ENCODE peak calls at places on chromosomes 12 and 14, in five cellular contexts. D is NCI-H748 treated with DMSO at 0.1 percent for 48 hours, Z is RWPE1, X is fibroblast of pulmonary artery, I is DMS153. G is an unnamed sample.

GRCh38 chr12:546920-547845 is 87.4 kb downstream of the B4GALNT3 start:
- DNase-seq in I (peak; percentile 27), D (no peak), Z (peak; percentile 67), X (peak; percentile 59), G (peak; percentile 74)

GRCh38 chr12:101792046-101792931 is 38.5 kb downstream of the GNPTAB start:
- DNase-seq in Z (no peak), D (no peak), X (no peak), I (no peak), G (peak; percentile 41)

GRCh38 chr12:3119192-3119744 is 42.1 kb downstream of the TSPAN9 start:
- DNase-seq in X (peak; percentile 41), Z (no peak), I (no peak), D (no peak), G (no peak)

GRCh38 chr14:61524211-61524806 is 171.0 kb upstream of the HIF1A start:
- DNase-seq in X (peak; percentile 89), I (peak; percentile 76), Z (no peak), D (peak; percentile 52), G (peak; percentile 91)

GRCh38 chr14:95562892-95563685 is 28.2 kb downstream of the GLRX5 start:
- DNase-seq in I (no peak), Z (no peak), D (no peak), X (peak; percentile 28), G (peak; percentile 17)

GRCh38 chr12:48973531-48973930 is 2.0 kb upstream of the WNT10B start:
- DNase-seq in X (no peak), D (no peak), Z (no peak), I (no peak), G (no peak)

GRCh38 chr12:12749433-12749832 is 32.3 kb downstream of the CDKN1B start:
- DNase-seq in I (no peak), Z (no peak), X (no peak), D (no peak), G (no peak)

GRCh38 chr12:131856366-131857097 is 28.3 kb downstream of the MMP17 start:
- DNase-seq in Z (no peak), I (no peak), D (no peak), X (no peak), G (no peak)

GRCh38 chr12:57771271-57771872 is 533 bp downstream of the METTL1 start:
- DNase-seq in I (no peak), X (peak; percentile 91), D (peak; percentile 60), Z (peak; percentile 96), G (peak; percentile 90)

GRCh38 chr12:104555650-104556049 is 98.9 kb downstream of the CHST11 start:
- DNase-seq in I (peak; percentile 89), D (no peak), Z (no peak), X (no peak), G (peak; percentile 54)

GRCh38 chr14:94885481-94886155 is 115.7 kb upstream of the GSC start:
- DNase-seq in X (no peak), I (no peak), Z (no peak), D (no peak), G (no peak)

GRCh38 chr14:81453166-81453766 is 53.1 kb upstream of the STON2 start:
- DNase-seq in D (peak; percentile 75), Z (peak; percentile 37), I (peak; percentile 42), X (peak; percentile 66), G (peak; percentile 73)

GRCh38 chr12:82963961-82964360 is 277.3 kb downstream of the TMTC2 start:
- DNase-seq in X (no peak), Z (no peak), D (no peak), I (no peak), G (no peak)

GRCh38 chr12:49828143-49829091 is at the start of gene NCKAP5L:
- DNase-seq in I (peak; percentile 79), Z (peak; percentile 99), D (peak; percentile 89), X (peak; percentile 98), G (peak; percentile 98)

GRCh38 chr14:96264850-96265249 is 8.8 kb downstream of the BDKRB1 start:
- DNase-seq in Z (no peak), D (no peak), X (peak; percentile 63), I (no peak), G (no peak)

GRCh38 chr14:93306844-93307243 is 26.0 kb downstream of the BTBD7 start:
- DNase-seq in D (no peak), X (no peak), Z (no peak), I (no peak), G (no peak)

GRCh38 chr12:49626169-49626835 is 2.9 kb downstream of the PRPF40B start:
- DNase-seq in Z (no peak), X (peak; percentile 37), I (no peak), D (no peak), G (no peak)